ENCODE peak calls at places on chromosomes 1 and 21, in six cellular contexts. One of them, this sample, is unnamed.

GRCh38 chr1:200894712-200895447 is at the start of gene INAVA:
- DNase-seq in nucleus accumbens: no peak
- DNase-seq in CD8-positive, alpha-beta T cell: no peak
- DNase-seq in AG10803: no peak
- DNase-seq in right lobe of liver: no peak
- DNase-seq in stimulated activated CD4-positive, alpha-beta T cell treated with anti-CD3 and anti-CD28 coated beads, Interleukin-1b, Interleukin-23, amount 100 ng/mL, for 1 hour: no peak
- DNase-seq in this sample: no peak

GRCh38 chr21:42496839-42497202 is 797 bp upstream of the RSPH1 start:
- DNase-seq in nucleus accumbens: peak; percentile 66
- DNase-seq in AG10803: no peak
- DNase-seq in right lobe of liver: no peak
- DNase-seq in stimulated activated CD4-positive, alpha-beta T cell treated with anti-CD3 and anti-CD28 coated beads, Interleukin-1b, Interleukin-23, amount 100 ng/mL, for 1 hour: no peak
- DNase-seq in CD8-positive, alpha-beta T cell: no peak
- DNase-seq in this sample: no peak

GRCh38 chr1:218779341-218779831 is 394.3 kb upstream of the LYPLAL1 start:
- DNase-seq in right lobe of liver: no peak
- DNase-seq in stimulated activated CD4-positive, alpha-beta T cell treated with anti-CD3 and anti-CD28 coated beads, Interleukin-1b, Interleukin-23, amount 100 ng/mL, for 1 hour: no peak
- DNase-seq in nucleus accumbens: no peak
- DNase-seq in CD8-positive, alpha-beta T cell: no peak
- DNase-seq in AG10803: no peak
- DNase-seq in this sample: no peak

GRCh38 chr1:101526813-101527212 is 290.0 kb downstream of the S1PR1 start:
- DNase-seq in AG10803: no peak
- DNase-seq in CD8-positive, alpha-beta T cell: no peak
- DNase-seq in right lobe of liver: no peak
- DNase-seq in stimulated activated CD4-positive, alpha-beta T cell treated with anti-CD3 and anti-CD28 coated beads, Interleukin-1b, Interleukin-23, amount 100 ng/mL, for 1 hour: no peak
- DNase-seq in nucleus accumbens: no peak
- DNase-seq in this sample: no peak

GRCh38 chr1:27296773-27297214 is 25.2 kb upstream of the TMEM222 start:
- DNase-seq in right lobe of liver: peak; percentile 65
- DNase-seq in nucleus accumbens: peak; percentile 81
- DNase-seq in AG10803: peak; percentile 58
- DNase-seq in stimulated activated CD4-positive, alpha-beta T cell treated with anti-CD3 and anti-CD28 coated beads, Interleukin-1b, Interleukin-23, amount 100 ng/mL, for 1 hour: peak; percentile 17
- DNase-seq in CD8-positive, alpha-beta T cell: peak; percentile 39
- DNase-seq in this sample: peak; percentile 83

GRCh38 chr1:111203681-111204210 is 3.3 kb upstream of the DENND2D start:
- DNase-seq in right lobe of liver: peak; percentile 87
- DNase-seq in CD8-positive, alpha-beta T cell: peak; percentile 60
- DNase-seq in stimulated activated CD4-positive, alpha-beta T cell treated with anti-CD3 and anti-CD28 coated beads, Interleukin-1b, Interleukin-23, amount 100 ng/mL, for 1 hour: peak; percentile 73
- DNase-seq in nucleus accumbens: peak; percentile 37
- DNase-seq in AG10803: peak; percentile 49
- DNase-seq in this sample: peak; percentile 77

GRCh38 chr1:169120066-169120465 is 13.6 kb downstream of the ATP1B1 start:
- DNase-seq in right lobe of liver: no peak
- DNase-seq in AG10803: no peak
- DNase-seq in CD8-positive, alpha-beta T cell: no peak
- DNase-seq in nucleus accumbens: no peak
- DNase-seq in stimulated activated CD4-positive, alpha-beta T cell treated with anti-CD3 and anti-CD28 coated beads, Interleukin-1b, Interleukin-23, amount 100 ng/mL, for 1 hour: no peak
- DNase-seq in this sample: no peak

GRCh38 chr1:151612506-151613274 is 840 bp downstream of the SNX27 start:
- DNase-seq in right lobe of liver: peak; percentile 50
- DNase-seq in CD8-positive, alpha-beta T cell: no peak
- DNase-seq in stimulated activated CD4-positive, alpha-beta T cell treated with anti-CD3 and anti-CD28 coated beads, Interleukin-1b, Interleukin-23, amount 100 ng/mL, for 1 hour: peak; percentile 0
- DNase-seq in AG10803: peak; percentile 16
- DNase-seq in nucleus accumbens: peak; percentile 66
- DNase-seq in this sample: peak; percentile 50

GRCh38 chr1:54107131-54107530 is 45.7 kb downstream of the CDCP2 start:
- DNase-seq in AG10803: peak; percentile 49
- DNase-seq in nucleus accumbens: peak; percentile 8
- DNase-seq in stimulated activated CD4-positive, alpha-beta T cell treated with anti-CD3 and anti-CD28 coated beads, Interleukin-1b, Interleukin-23, amount 100 ng/mL, for 1 hour: no peak
- DNase-seq in right lobe of liver: no peak
- DNase-seq in CD8-positive, alpha-beta T cell: no peak
- DNase-seq in this sample: peak; percentile 50

GRCh38 chr1:117793396-117793795 is 136.0 kb downstream of the GDAP2 start:
- DNase-seq in stimulated activated CD4-positive, alpha-beta T cell treated with anti-CD3 and anti-CD28 coated beads, Interleukin-1b, Interleukin-23, amount 100 ng/mL, for 1 hour: no peak
- DNase-seq in nucleus accumbens: no peak
- DNase-seq in CD8-positive, alpha-beta T cell: no peak
- DNase-seq in right lobe of liver: no peak
- DNase-seq in AG10803: no peak
- DNase-seq in this sample: no peak

GRCh38 chr21:44615881-44616590 is 4.2 kb downstream of the KRTAP10-8 start:
- DNase-seq in right lobe of liver: no peak
- DNase-seq in nucleus accumbens: no peak
- DNase-seq in CD8-positive, alpha-beta T cell: no peak
- DNase-seq in stimulated activated CD4-positive, alpha-beta T cell treated with anti-CD3 and anti-CD28 coated beads, Interleukin-1b, Interleukin-23, amount 100 ng/mL, for 1 hour: no peak
- DNase-seq in AG10803: no peak
- DNase-seq in this sample: no peak

GRCh38 chr1:41819843-41820242 is 98.9 kb downstream of the HIVEP3 start:
- DNase-seq in right lobe of liver: no peak
- DNase-seq in nucleus accumbens: no peak
- DNase-seq in AG10803: no peak
- DNase-seq in stimulated activated CD4-positive, alpha-beta T cell treated with anti-CD3 and anti-CD28 coated beads, Interleukin-1b, Interleukin-23, amount 100 ng/mL, for 1 hour: no peak
- DNase-seq in CD8-positive, alpha-beta T cell: no peak
- DNase-seq in this sample: no peak

GRCh38 chr1:58251415-58252073 is 295.0 kb downstream of the OMA1 start:
- DNase-seq in nucleus accumbens: peak; percentile 12
- DNase-seq in right lobe of liver: no peak
- DNase-seq in CD8-positive, alpha-beta T cell: no peak
- DNase-seq in stimulated activated CD4-positive, alpha-beta T cell treated with anti-CD3 and anti-CD28 coated beads, Interleukin-1b, Interleukin-23, amount 100 ng/mL, for 1 hour: no peak
- DNase-seq in AG10803: no peak
- DNase-seq in this sample: peak; percentile 33

GRCh38 chr1:111904478-111905218 is 84.8 kb downstream of the KCND3 start:
- DNase-seq in right lobe of liver: no peak
- DNase-seq in CD8-positive, alpha-beta T cell: no peak
- DNase-seq in stimulated activated CD4-positive, alpha-beta T cell treated with anti-CD3 and anti-CD28 coated beads, Interleukin-1b, Interleukin-23, amount 100 ng/mL, for 1 hour: no peak
- DNase-seq in AG10803: peak; percentile 8
- DNase-seq in nucleus accumbens: peak; percentile 69
- DNase-seq in this sample: no peak

GRCh38 chr1:8017495-8018310 is 8.4 kb downstream of the ERRFI1 start:
- DNase-seq in nucleus accumbens: peak; percentile 37
- DNase-seq in stimulated activated CD4-positive, alpha-beta T cell treated with anti-CD3 and anti-CD28 coated beads, Interleukin-1b, Interleukin-23, amount 100 ng/mL, for 1 hour: no peak
- DNase-seq in CD8-positive, alpha-beta T cell: no peak
- DNase-seq in right lobe of liver: no peak
- DNase-seq in AG10803: peak; percentile 79
- DNase-seq in this sample: peak; percentile 25

GRCh38 chr1:99964806-99965205 is 5.0 kb upstream of the SLC35A3 start:
- DNase-seq in CD8-positive, alpha-beta T cell: no peak
- DNase-seq in AG10803: no peak
- DNase-seq in stimulated activated CD4-positive, alpha-beta T cell treated with anti-CD3 and anti-CD28 coated beads, Interleukin-1b, Interleukin-23, amount 100 ng/mL, for 1 hour: no peak
- DNase-seq in right lobe of liver: no peak
- DNase-seq in nucleus accumbens: no peak
- DNase-seq in this sample: no peak

GRCh38 chr1:166903232-166903631 is 27.2 kb upstream of the TADA1 start:
- DNase-seq in stimulated activated CD4-positive, alpha-beta T cell treated with anti-CD3 and anti-CD28 coated beads, Interleukin-1b, Interleukin-23, amount 100 ng/mL, for 1 hour: no peak
- DNase-seq in AG10803: no peak
- DNase-seq in right lobe of liver: no peak
- DNase-seq in nucleus accumbens: no peak
- DNase-seq in CD8-positive, alpha-beta T cell: no peak
- DNase-seq in this sample: no peak

GRCh38 chr1:212186427-212187207 is 98.6 kb upstream of the PPP2R5A start:
- DNase-seq in CD8-positive, alpha-beta T cell: no peak
- DNase-seq in stimulated activated CD4-positive, alpha-beta T cell treated with anti-CD3 and anti-CD28 coated beads, Interleukin-1b, Interleukin-23, amount 100 ng/mL, for 1 hour: no peak
- DNase-seq in nucleus accumbens: no peak
- DNase-seq in AG10803: no peak
- DNase-seq in right lobe of liver: no peak
- DNase-seq in this sample: no peak

GRCh38 chr1:61887076-61887867 is 145.0 kb downstream of the PATJ start:
- DNase-seq in right lobe of liver: no peak
- DNase-seq in stimulated activated CD4-positive, alpha-beta T cell treated with anti-CD3 and anti-CD28 coated beads, Interleukin-1b, Interleukin-23, amount 100 ng/mL, for 1 hour: no peak
- DNase-seq in AG10803: no peak
- DNase-seq in nucleus accumbens: no peak
- DNase-seq in CD8-positive, alpha-beta T cell: no peak
- DNase-seq in this sample: no peak

GRCh38 chr1:76949503-76949902 is 82.2 kb downstream of the ST6GALNAC5 start:
- DNase-seq in stimulated activated CD4-positive, alpha-beta T cell treated with anti-CD3 and anti-CD28 coated beads, Interleukin-1b, Interleukin-23, amount 100 ng/mL, for 1 hour: no peak
- DNase-seq in CD8-positive, alpha-beta T cell: no peak
- DNase-seq in nucleus accumbens: no peak
- DNase-seq in right lobe of liver: no peak
- DNase-seq in AG10803: peak; percentile 71
- DNase-seq in this sample: peak; percentile 64

GRCh38 chr21:35511298-35512162 is 462.4 kb upstream of the RUNX1 start:
- DNase-seq in stimulated activated CD4-positive, alpha-beta T cell treated with anti-CD3 and anti-CD28 coated beads, Interleukin-1b, Interleukin-23, amount 100 ng/mL, for 1 hour: no peak
- DNase-seq in nucleus accumbens: no peak
- DNase-seq in AG10803: peak; percentile 46
- DNase-seq in CD8-positive, alpha-beta T cell: no peak
- DNase-seq in right lobe of liver: no peak
- DNase-seq in this sample: peak; percentile 50

This sample was measured in AG20443.